ENCODE peak calls at places on chromosomes 16 and 17, in six cellular contexts. T, V, P, W, H and U are unnamed samples.

GRCh38 chr17:34307110-34307509 is 12.1 kb upstream of the CCL8 start:
- DNase-seq in T (no peak), V (no peak), P (peak), W (no peak), H (no peak), U (no peak)

GRCh38 chr17:14299261-14300093 is 1.4 kb upstream of the HS3ST3B1 start:
- DNase-seq in T (no peak), V (no peak), P (peak), W (no peak), H (no peak), U (no peak)

GRCh38 chr16:49292413-49292812 is 10.8 kb upstream of the CBLN1 start:
- DNase-seq in T (no peak), V (no peak), P (no peak), W (no peak), H (no peak), U (no peak)

GRCh38 chr17:57604771-57605733 is 140.0 kb downstream of the CCDC182 start:
- DNase-seq in T (peak), V (no peak), P (peak), W (no peak), H (peak), U (no peak)

GRCh38 chr16:14356064-14356463 is 274.0 kb downstream of the PARN start:
- DNase-seq in T (no peak), V (no peak), P (no peak), W (no peak), H (no peak), U (no peak)

GRCh38 chr16:27718767-27719445 is 169.0 kb downstream of the KATNIP start:
- DNase-seq in T (peak), V (no peak), P (no peak), W (no peak), H (no peak), U (no peak)

GRCh38 chr16:84827131-84827574 is 7.4 kb downstream of the CRISPLD2 start:
- DNase-seq in T (no peak), V (no peak), P (peak), W (no peak), H (peak), U (no peak)

GRCh38 chr17:11598274-11599221 is at the start of gene DNAH9:
- DNase-seq in T (peak), V (peak), P (peak), W (peak), H (peak), U (no peak)

GRCh38 chr16:15055141-15056053 is 477 bp downstream of the NTAN1 start:
- DNase-seq in T (no peak), V (no peak), P (no peak), W (peak), H (no peak), U (no peak)

GRCh38 chr16:49620158-49620867 is 235.6 kb downstream of the ZNF423 start:
- DNase-seq in T (no peak), V (peak), P (peak), W (peak), H (no peak), U (no peak)

GRCh38 chr16:1533443-1533951 is at the start of gene TMEM204:
- DNase-seq in T (no peak), V (no peak), P (peak), W (no peak), H (no peak), U (no peak)

GRCh38 chr17:41416478-41416877 is 7.9 kb downstream of the KRT37 start:
- DNase-seq in T (no peak), V (no peak), P (no peak), W (no peak), H (no peak), U (no peak)

GRCh38 chr17:11391134-11391533 is 150.1 kb downstream of the SHISA6 start:
- DNase-seq in T (no peak), V (peak), P (no peak), W (no peak), H (no peak), U (no peak)

GRCh38 chr16:19299565-19299964 is 14.0 kb downstream of the CLEC19A start:
- DNase-seq in T (no peak), V (no peak), P (no peak), W (no peak), H (no peak), U (no peak)

GRCh38 chr17:19513897-19514488 is 19.7 kb upstream of the SLC47A1 start:
- DNase-seq in T (peak), V (peak), P (peak), W (peak), H (peak), U (peak)

GRCh38 chr16:67546761-67547422 is 15.4 kb upstream of the CTCF start:
- DNase-seq in T (peak), V (peak), P (peak), W (peak), H (peak), U (peak)

GRCh38 chr16:76583466-76583865 is 306.3 kb downstream of the CNTNAP4 start:
- DNase-seq in T (peak), V (no peak), P (peak), W (no peak), H (peak), U (peak)

GRCh38 chr16:53944026-53944425 is 240.1 kb downstream of the FTO start:
- DNase-seq in T (no peak), V (no peak), P (no peak), W (no peak), H (no peak), U (no peak)

GRCh38 chr17:82334622-82335394 is 1.2 kb upstream of the SECTM1 start:
- DNase-seq in T (no peak), V (peak), P (peak), W (no peak), H (no peak), U (no peak)

GRCh38 chr16:85304337-85304736 is 192.1 kb upstream of the CIBAR2 start:
- DNase-seq in T (no peak), V (no peak), P (no peak), W (no peak), H (no peak), U (no peak)

GRCh38 chr16:68000024-68000423 is 740 bp upstream of the DPEP2 start:
- DNase-seq in T (no peak), V (no peak), P (no peak), W (no peak), H (no peak), U (no peak)

GRCh38 chr17:67496286-67496685 is 119.2 kb downstream of the PITPNC1 start:
- DNase-seq in T (no peak), V (no peak), P (no peak), W (no peak), H (no peak), U (no peak)

GRCh38 chr16:84933774-84934571 is 77.4 kb downstream of the ZDHHC7 start:
- DNase-seq in T (peak), V (no peak), P (peak), W (no peak), H (no peak), U (no peak)

GRCh38 chr16:30747331-30747730 is 894 bp upstream of the PHKG2 start:
- DNase-seq in T (no peak), V (peak), P (peak), W (no peak), H (no peak), U (no peak)

GRCh38 chr17:82528484-82529265 is 9.1 kb downstream of the FOXK2 start:
- DNase-seq in T (peak), V (peak), P (peak), W (no peak), H (no peak), U (peak)